ENCODE peak calls at places on chromosomes 12 and 14, in four cellular contexts. One of them, this sample, is unnamed.

GRCh38 chr12:91432079-91432478 is 249.5 kb upstream of the DCN start:
- DNase-seq in IMR-90: peak; percentile 12
- DNase-seq in GM12878: no peak
- DNase-seq in K562: no peak
- DNase-seq in this sample: peak; percentile 88

GRCh38 chr12:52149651-52150241 is 42.1 kb downstream of the KRT80 start:
- DNase-seq in IMR-90: no peak
- DNase-seq in GM12878: no peak
- DNase-seq in K562: no peak
- DNase-seq in this sample: no peak

GRCh38 chr12:21502164-21502496 is 541 bp downstream of the GOLT1B start:
- DNase-seq in IMR-90: peak; percentile 34
- DNase-seq in GM12878: peak; percentile 1
- DNase-seq in K562: peak; percentile 11
- DNase-seq in this sample: peak; percentile 55

GRCh38 chr12:7075931-7076330 is 15.4 kb downstream of the C1S start:
- DNase-seq in IMR-90: peak; percentile 82
- DNase-seq in GM12878: no peak
- DNase-seq in K562: no peak
- DNase-seq in this sample: no peak

GRCh38 chr14:74141703-74142102 is 56.9 kb downstream of the LIN52 start:
- DNase-seq in IMR-90: no peak
- DNase-seq in GM12878: no peak
- DNase-seq in K562: no peak
- DNase-seq in this sample: no peak

GRCh38 chr14:43407721-43408120 is 1099.4 kb downstream of the FSCB start:
- DNase-seq in IMR-90: no peak
- DNase-seq in GM12878: no peak
- DNase-seq in K562: no peak
- DNase-seq in this sample: peak; percentile 1

GRCh38 chr14:103382375-103382774 is 2.8 kb upstream of the MARK3 start:
- DNase-seq in IMR-90: peak; percentile 71
- DNase-seq in GM12878: no peak
- DNase-seq in K562: peak; percentile 22
- DNase-seq in this sample: no peak

GRCh38 chr12:108914031-108914630 is 34.2 kb downstream of the DAO start:
- DNase-seq in IMR-90: no peak
- DNase-seq in GM12878: no peak
- DNase-seq in K562: no peak
- DNase-seq in this sample: no peak

GRCh38 chr14:92780444-92780843 is 13.7 kb upstream of the GOLGA5 start:
- DNase-seq in IMR-90: peak; percentile 59
- DNase-seq in GM12878: no peak
- DNase-seq in K562: no peak
- DNase-seq in this sample: no peak

GRCh38 chr12:464484-465267 is 4.9 kb downstream of the B4GALNT3 start:
- DNase-seq in IMR-90: no peak
- DNase-seq in GM12878: no peak
- DNase-seq in K562: no peak
- DNase-seq in this sample: no peak

GRCh38 chr14:33951183-33951840 is 438 bp upstream of the EGLN3 start:
- DNase-seq in IMR-90: no peak
- DNase-seq in GM12878: no peak
- DNase-seq in K562: no peak
- DNase-seq in this sample: no peak

GRCh38 chr14:48936352-48936751 is 649.8 kb downstream of the RPS29 start:
- DNase-seq in IMR-90: peak; percentile 77
- DNase-seq in GM12878: no peak
- DNase-seq in K562: no peak
- DNase-seq in this sample: peak; percentile 63

GRCh38 chr14:24072436-24072835 is 1.1 kb downstream of the CPNE6 start:
- DNase-seq in IMR-90: no peak
- DNase-seq in GM12878: no peak
- DNase-seq in K562: no peak
- DNase-seq in this sample: no peak

GRCh38 chr12:49038291-49038955 is 19.8 kb upstream of the PRKAG1 start:
- DNase-seq in IMR-90: no peak
- DNase-seq in GM12878: no peak
- DNase-seq in K562: no peak
- DNase-seq in this sample: no peak

GRCh38 chr12:120737557-120738251 is 12.1 kb downstream of the ACADS start:
- DNase-seq in IMR-90: no peak
- DNase-seq in GM12878: no peak
- DNase-seq in K562: peak; percentile 37
- DNase-seq in this sample: no peak

GRCh38 chr12:77343291-77343690 is 277.9 kb upstream of the E2F7 start:
- DNase-seq in IMR-90: peak; percentile 46
- DNase-seq in GM12878: no peak
- DNase-seq in K562: no peak
- DNase-seq in this sample: no peak

GRCh38 chr14:49928010-49928409 is 35.1 kb downstream of the ARF6 start:
- DNase-seq in IMR-90: peak; percentile 36
- DNase-seq in GM12878: no peak
- DNase-seq in K562: no peak
- DNase-seq in this sample: no peak

GRCh38 chr12:62581288-62582064 is 114.8 kb downstream of the MON2 start:
- DNase-seq in IMR-90: peak; percentile 73
- DNase-seq in GM12878: no peak
- DNase-seq in K562: peak; percentile 35
- DNase-seq in this sample: peak; percentile 58

GRCh38 chr12:107352347-107353081 is 259.2 kb upstream of the CRY1 start:
- DNase-seq in IMR-90: no peak
- DNase-seq in GM12878: no peak
- DNase-seq in K562: no peak
- DNase-seq in this sample: peak; percentile 28

GRCh38 chr12:28787151-28787550 is 361.9 kb upstream of the FAR2 start:
- DNase-seq in IMR-90: peak; percentile 29
- DNase-seq in GM12878: no peak
- DNase-seq in K562: no peak
- DNase-seq in this sample: no peak

GRCh38 chr14:67221248-67221981 is 19.8 kb upstream of the PALS1 start:
- DNase-seq in IMR-90: peak; percentile 80
- DNase-seq in GM12878: no peak
- DNase-seq in K562: no peak
- DNase-seq in this sample: no peak

GRCh38 chr12:67650127-67650495 is 1.6 kb downstream of the DYRK2 start:
- DNase-seq in IMR-90: no peak
- DNase-seq in GM12878: no peak
- DNase-seq in K562: peak; percentile 15
- DNase-seq in this sample: peak; percentile 21

GRCh38 chr12:27619308-27619707 is 76.9 kb upstream of the REP15 start:
- DNase-seq in IMR-90: peak; percentile 90
- DNase-seq in GM12878: no peak
- DNase-seq in K562: no peak
- DNase-seq in this sample: peak; percentile 87

GRCh38 chr12:6853626-6854025 is 1.7 kb downstream of the USP5 start:
- DNase-seq in IMR-90: no peak
- DNase-seq in GM12878: no peak
- DNase-seq in K562: no peak
- DNase-seq in this sample: no peak

GRCh38 chr12:115121053-115121452 is 437.1 kb upstream of the TBX3 start:
- DNase-seq in IMR-90: no peak
- DNase-seq in GM12878: no peak
- DNase-seq in K562: no peak
- DNase-seq in this sample: no peak

GRCh38 chr14:99393059-99393655 is 87.5 kb downstream of the SETD3 start:
- DNase-seq in IMR-90: peak; percentile 31
- DNase-seq in GM12878: no peak
- DNase-seq in K562: peak; percentile 55
- DNase-seq in this sample: peak; percentile 13

GRCh38 chr12:47730341-47730744 is 5.1 kb upstream of the ENDOU start:
- DNase-seq in IMR-90: peak; percentile 42
- DNase-seq in GM12878: no peak
- DNase-seq in K562: no peak
- DNase-seq in this sample: no peak

GRCh38 chr12:66647034-66647691 is 31.7 kb downstream of the GRIP1 start:
- DNase-seq in IMR-90: peak; percentile 89
- DNase-seq in GM12878: no peak
- DNase-seq in K562: no peak
- DNase-seq in this sample: no peak

GRCh38 chr14:81927069-81927468 is 393.4 kb upstream of the SEL1L start:
- DNase-seq in IMR-90: no peak
- DNase-seq in GM12878: no peak
- DNase-seq in K562: no peak
- DNase-seq in this sample: no peak

GRCh38 chr14:103502877-103503276 is 19.8 kb downstream of the CKB start:
- DNase-seq in IMR-90: no peak
- DNase-seq in GM12878: no peak
- DNase-seq in K562: no peak
- DNase-seq in this sample: no peak

GRCh38 chr14:104782823-104783170 is 12.8 kb downstream of the AKT1 start:
- DNase-seq in IMR-90: no peak
- DNase-seq in GM12878: no peak
- DNase-seq in K562: no peak
- DNase-seq in this sample: no peak

GRCh38 chr12:120684523-120684932 is 2.4 kb upstream of the MLEC start:
- DNase-seq in IMR-90: peak; percentile 26
- DNase-seq in GM12878: peak; percentile 85
- DNase-seq in K562: no peak
- DNase-seq in this sample: no peak

GRCh38 chr12:22206111-22206728 is 128.3 kb downstream of the ST8SIA1 start:
- DNase-seq in IMR-90: no peak
- DNase-seq in GM12878: no peak
- DNase-seq in K562: no peak
- DNase-seq in this sample: no peak

GRCh38 chr14:97458302-97459137 is 661.3 kb downstream of the VRK1 start:
- DNase-seq in IMR-90: no peak
- DNase-seq in GM12878: no peak
- DNase-seq in K562: no peak
- DNase-seq in this sample: no peak

GRCh38 chr14:49485290-49485689 is 100.9 kb downstream of the RPS29 start:
- DNase-seq in IMR-90: no peak
- DNase-seq in GM12878: no peak
- DNase-seq in K562: no peak
- DNase-seq in this sample: no peak

GRCh38 chr12:116133149-116133548 is 144.3 kb downstream of the MED13L start:
- DNase-seq in IMR-90: peak; percentile 57
- DNase-seq in GM12878: no peak
- DNase-seq in K562: no peak
- DNase-seq in this sample: no peak

GRCh38 chr12:108720757-108721514 is 10.4 kb downstream of the CORO1C start:
- DNase-seq in IMR-90: no peak
- DNase-seq in GM12878: no peak
- DNase-seq in K562: no peak
- DNase-seq in this sample: no peak

GRCh38 chr12:66693901-66694513 is 15.1 kb upstream of the GRIP1 start:
- DNase-seq in IMR-90: peak; percentile 69
- DNase-seq in GM12878: peak; percentile 23
- DNase-seq in K562: peak; percentile 36
- DNase-seq in this sample: peak; percentile 69

GRCh38 chr14:62662811-62663477 is 382.3 kb downstream of the KCNH5 start:
- DNase-seq in IMR-90: peak; percentile 4
- DNase-seq in GM12878: no peak
- DNase-seq in K562: no peak
- DNase-seq in this sample: no peak

DNA sequence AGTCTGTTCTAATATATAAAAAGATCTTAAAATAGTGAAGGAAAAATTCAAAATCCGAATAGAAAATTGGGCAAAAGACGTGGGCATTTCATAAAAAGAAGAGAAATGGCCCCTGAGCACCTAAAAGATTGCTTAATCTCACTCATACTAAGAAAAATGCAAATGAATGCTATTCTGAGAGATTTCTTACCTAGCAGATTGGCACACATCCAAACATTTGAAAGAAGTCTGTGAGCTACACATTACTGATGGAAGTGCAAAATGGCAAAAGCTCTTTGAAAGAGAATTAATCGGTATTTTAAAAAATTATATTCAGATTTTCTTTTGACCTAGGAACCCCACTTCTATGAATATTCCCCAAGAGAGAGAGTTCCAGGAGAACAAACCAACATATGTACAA is 280.4 kb upstream of the GARIN6 start:
- DNase-seq in IMR-90: no peak
- DNase-seq in GM12878: no peak
- DNase-seq in K562: no peak
- DNase-seq in this sample: no peak
- TF ChIP-seq FOS in IMR-90: no peak
- TF ChIP-seq FOS in GM12878: no peak
- TF ChIP-seq FOS in K562: no peak
- TF ChIP-seq FOS in this sample: no peak

GRCh38 chr12:10722502-10722904 is 620 bp downstream of the YBX3 start:
- DNase-seq in IMR-90: peak; percentile 65
- DNase-seq in GM12878: no peak
- DNase-seq in K562: peak; percentile 51
- DNase-seq in this sample: no peak
- H3K4me1 ChIP-seq in IMR-90: peaks cover 3% of the 10 kb centered on the region
- H3K4me1 ChIP-seq in GM12878: peaks cover 3% of the 10 kb centered on the region
- H3K4me1 ChIP-seq in K562: peaks cover 3% of the 10 kb centered on the region
- H3K4me1 ChIP-seq in this sample: peaks cover 51% of the 10 kb centered on the region

GRCh38 chr12:3496964-3497363 is 6.0 kb downstream of the PRMT8 start:
- DNase-seq in IMR-90: no peak
- DNase-seq in GM12878: no peak
- DNase-seq in K562: no peak
- DNase-seq in this sample: no peak
- TF ChIP-seq FOS in IMR-90: no peak
- TF ChIP-seq FOS in GM12878: no peak
- TF ChIP-seq FOS in K562: no peak
- TF ChIP-seq FOS in this sample: no peak

DNA sequence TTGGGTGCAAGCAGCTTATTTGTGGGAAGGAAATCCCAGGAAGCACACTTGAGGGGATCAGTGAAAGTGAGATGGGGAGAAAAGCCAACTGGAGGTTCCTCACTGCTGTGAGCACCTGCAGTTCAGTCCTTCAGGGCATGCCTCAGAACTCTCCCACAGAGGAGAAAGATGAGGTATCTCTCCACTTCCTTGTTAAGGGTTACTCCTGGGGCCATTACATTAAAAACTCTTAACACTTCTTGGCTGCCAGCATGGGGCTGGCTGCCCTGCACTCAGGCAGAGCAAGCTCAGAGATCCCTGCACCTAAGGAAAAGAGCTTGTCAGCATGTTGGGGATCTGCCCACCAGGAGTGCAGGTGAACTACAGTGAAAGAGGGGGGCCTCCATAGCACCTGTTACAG is 28.8 kb downstream of the FERMT2 start:
- DNase-seq in IMR-90: no peak
- DNase-seq in GM12878: no peak
- DNase-seq in K562: no peak
- DNase-seq in this sample: no peak
- H3K4me1 ChIP-seq in IMR-90: peaks cover 30% of the 10 kb centered on the region
- H3K4me1 ChIP-seq in GM12878: peaks cover 6% of the 10 kb centered on the region
- H3K4me1 ChIP-seq in K562: no peaks in the 10 kb centered on the region
- H3K4me1 ChIP-seq in this sample: peaks cover 47% of the 10 kb centered on the region

This sample was measured in endothelial cell of umbilical vein.